ENCODE peak calls at places on chromosome 4, in five cellular contexts. R is HCT116, Y is endothelial cell of umbilical vein, P is K562, W is GM23338. I is an unnamed sample.

GRCh38 chr4:104589264-104589868 is 94.7 kb upstream of the CXXC4 start:
- DNase-seq in R (no peak), Y (no peak), P (no peak), W (no peak), I (no peak)

GRCh38 chr4:56414135-56414675 is 21.2 kb downstream of the PPAT start:
- DNase-seq in R (no peak), Y (no peak), P (no peak), W (peak), I (no peak)

GRCh38 chr4:10354225-10354624 is 103.0 kb downstream of the ZNF518B start:
- DNase-seq in R (no peak), Y (no peak), P (no peak), W (no peak), I (no peak)

GRCh38 chr4:40403079-40403478 is 67.9 kb downstream of the CHRNA9 start:
- DNase-seq in R (no peak), Y (no peak), P (no peak), W (no peak), I (no peak)

GRCh38 chr4:14862881-14863280 is 139.4 kb upstream of the CPEB2 start:
- DNase-seq in R (no peak), Y (no peak), P (peak), W (peak), I (no peak)

GRCh38 chr4:16269742-16270522 is 43.7 kb upstream of the TAPT1 start:
- DNase-seq in R (no peak), Y (no peak), P (no peak), W (no peak), I (peak)

GRCh38 chr4:97367878-97368277 is 775.4 kb downstream of the STPG2 start:
- DNase-seq in R (peak), Y (peak), P (no peak), W (no peak), I (no peak)

GRCh38 chr4:72971572-72971971 is 97.9 kb downstream of the COX18 start:
- DNase-seq in R (no peak), Y (peak), P (peak), W (no peak), I (no peak)

GRCh38 chr4:87120411-87121162 is 99.8 kb downstream of the KLHL8 start:
- DNase-seq in R (no peak), Y (peak), P (no peak), W (no peak), I (no peak)

GRCh38 chr4:138175337-138175794 is 66.8 kb downstream of the SLC7A11 start:
- DNase-seq in R (no peak), Y (peak), P (no peak), W (no peak), I (no peak)

GRCh38 chr4:168636506-168637176 is 139.8 kb downstream of the PALLD start:
- DNase-seq in R (no peak), Y (peak), P (no peak), W (no peak), I (no peak)

GRCh38 chr4:148315049-148315448 is 127.2 kb downstream of the NR3C2 start:
- DNase-seq in R (no peak), Y (no peak), P (no peak), W (no peak), I (no peak)

GRCh38 chr4:123986268-123986798 is 589.7 kb downstream of the SPRY1 start:
- DNase-seq in R (no peak), Y (peak), P (no peak), W (no peak), I (no peak)

GRCh38 chr4:164956766-164957643 is 20.5 kb downstream of the TRIM61 start:
- DNase-seq in R (no peak), Y (peak), P (peak), W (peak), I (no peak)

GRCh38 chr4:54227261-54228063 is 1.6 kb upstream of the PDGFRA start:
- DNase-seq in R (no peak), Y (peak), P (no peak), W (peak), I (no peak)

GRCh38 chr4:2900701-2901100 is 57.1 kb downstream of the ADD1 start:
- DNase-seq in R (no peak), Y (no peak), P (no peak), W (no peak), I (no peak)

GRCh38 chr4:46389301-46389761 is 597 bp downstream of the GABRA2 start:
- DNase-seq in R (no peak), Y (no peak), P (no peak), W (peak), I (no peak)

GRCh38 chr4:176498857-176499256 is 179.1 kb downstream of the SPCS3 start:
- DNase-seq in R (no peak), Y (peak), P (no peak), W (no peak), I (no peak)

GRCh38 chr4:39104255-39104654 is 42.2 kb downstream of the KLHL5 start:
- DNase-seq in R (no peak), Y (no peak), P (no peak), W (no peak), I (no peak)

GRCh38 chr4:140153744-140154571 is at the start of gene MAML3:
- DNase-seq in R (peak), Y (peak), P (peak), W (peak), I (no peak)
- TF ChIP-seq EZH2 in R (no peak), Y (no peak), P (no peak), W (peak), I (no peak)

DNA sequence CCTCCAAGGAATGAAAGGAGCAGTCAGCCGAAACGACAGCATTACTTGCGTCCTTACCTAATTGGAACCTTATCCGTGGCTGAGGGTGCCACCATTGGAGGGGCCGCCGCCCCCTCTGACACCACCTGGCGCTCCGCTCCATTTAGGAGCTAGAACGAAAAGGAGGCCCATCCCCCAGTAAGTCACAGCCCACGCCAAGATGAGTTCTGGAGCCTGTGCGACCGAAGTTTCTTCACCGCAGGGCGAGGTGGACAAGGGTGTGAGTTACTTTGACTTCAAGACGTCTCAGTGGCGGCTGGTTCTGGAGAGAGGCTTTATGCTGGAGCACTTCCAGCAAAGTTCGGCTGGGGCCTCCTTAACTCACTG is 729 bp upstream of the IRF2 start:
- DNase-seq in R (no peak), Y (peak), P (peak), W (peak), I (no peak)
- TF ChIP-seq POLR2AphosphoS5 in R (no peak), Y (no peak), P (no peak), W (no peak), I (no peak)

GRCh38 chr4:4338632-4339031 is 48.3 kb upstream of the NSG1 start:
- DNase-seq in R (no peak), Y (no peak), P (no peak), W (no peak), I (no peak)
- H3K4me3 ChIP-seq in R (no peak), Y (no peak), P (no peak), W (no peak), I (no peak)

DNA sequence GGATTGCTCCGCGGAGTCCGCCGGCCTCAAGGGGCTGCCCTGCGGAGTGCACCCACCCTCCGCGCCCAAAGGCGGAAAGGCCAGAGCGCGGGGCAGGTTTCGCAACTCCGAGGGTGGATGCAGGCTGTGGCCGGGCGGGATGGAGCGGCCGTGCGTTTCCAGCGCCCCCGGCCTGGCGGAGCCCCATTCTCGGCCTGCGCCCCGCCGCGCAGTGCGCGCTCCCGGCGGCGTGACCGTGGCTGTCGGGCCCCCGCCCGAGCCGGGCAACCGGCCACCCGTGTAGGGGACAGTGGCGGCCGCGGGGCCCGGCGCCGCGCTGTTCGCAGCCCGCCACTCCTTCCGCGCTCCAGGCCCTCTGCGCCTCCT is 331 bp downstream of the SETD7 start:
- DNase-seq in R (no peak), Y (no peak), P (no peak), W (no peak), I (no peak)
- TF ChIP-seq EZH2 in R (no peak), Y (no peak), P (no peak), W (no peak), I (no peak)

GRCh38 chr4:78936989-78937388 is 2.2 kb downstream of the PAQR3 start:
- DNase-seq in R (no peak), Y (no peak), P (peak), W (peak), I (no peak)

GRCh38 chr4:78939667-78940008 is 400 bp upstream of the PAQR3 start:
- DNase-seq in R (no peak), Y (no peak), P (peak), W (no peak), I (no peak)

GRCh38 chr4:78938868-78939666 is at the start of gene PAQR3:
- DNase-seq in R (peak), Y (peak), P (peak), W (peak), I (peak)

GRCh38 chr4:78938474-78938867 is 767 bp downstream of the PAQR3 start:
- DNase-seq in R (no peak), Y (no peak), P (no peak), W (no peak), I (no peak)

DNA sequence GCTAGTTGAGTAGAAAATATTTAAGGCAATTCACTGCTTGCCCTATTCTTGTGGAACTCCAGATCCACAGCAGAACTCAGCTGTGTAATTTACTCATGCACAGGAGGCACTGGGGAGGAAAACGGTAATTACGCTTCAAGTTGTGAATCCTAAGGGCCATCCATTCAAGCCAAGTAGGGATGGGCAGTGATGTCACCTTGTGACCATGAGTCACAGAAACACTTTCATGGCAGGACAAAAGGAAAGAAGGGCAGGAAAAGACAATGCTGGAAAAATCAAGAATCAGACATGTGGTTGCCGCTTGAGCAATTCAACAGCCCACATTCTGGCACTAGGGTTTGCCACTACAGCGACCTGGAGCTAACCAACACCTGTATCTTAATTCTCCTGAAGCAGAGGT is 1.4 kb downstream of the PAQR3 start:
- DNase-seq in R (no peak), Y (no peak), P (no peak), W (no peak), I (no peak)
- TF ChIP-seq POLR2AphosphoS5 in R (no peak), Y (no peak), P (no peak), W (no peak), I (no peak)

DNA sequence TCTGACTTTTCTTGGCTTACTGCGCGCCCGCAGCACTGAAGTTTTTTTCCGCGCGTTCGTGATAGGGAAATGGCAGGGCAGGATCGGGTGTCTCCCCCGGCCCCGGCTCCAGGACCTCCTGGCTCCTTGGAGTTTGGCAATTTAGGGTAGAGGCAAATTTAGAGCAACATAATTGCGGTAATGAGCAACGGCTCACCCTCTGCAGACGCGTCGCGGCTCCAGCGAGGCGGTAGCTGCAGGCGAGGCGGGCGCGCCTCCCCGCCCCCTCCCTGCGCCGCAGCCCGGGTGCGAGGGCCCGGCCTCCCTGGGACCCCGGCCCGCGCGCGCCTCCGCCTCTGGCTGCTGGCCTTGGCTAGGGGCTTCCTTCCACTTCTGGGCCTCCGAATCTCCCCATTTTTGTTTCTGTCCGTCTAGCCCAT is 6.2 kb downstream of the MSX1 start:
- DNase-seq in R (no peak), Y (no peak), P (no peak), W (peak), I (no peak)
- H3K4me3 ChIP-seq in R (no peak), Y (no peak), P (no peak), W (peak), I (no peak)

DNA sequence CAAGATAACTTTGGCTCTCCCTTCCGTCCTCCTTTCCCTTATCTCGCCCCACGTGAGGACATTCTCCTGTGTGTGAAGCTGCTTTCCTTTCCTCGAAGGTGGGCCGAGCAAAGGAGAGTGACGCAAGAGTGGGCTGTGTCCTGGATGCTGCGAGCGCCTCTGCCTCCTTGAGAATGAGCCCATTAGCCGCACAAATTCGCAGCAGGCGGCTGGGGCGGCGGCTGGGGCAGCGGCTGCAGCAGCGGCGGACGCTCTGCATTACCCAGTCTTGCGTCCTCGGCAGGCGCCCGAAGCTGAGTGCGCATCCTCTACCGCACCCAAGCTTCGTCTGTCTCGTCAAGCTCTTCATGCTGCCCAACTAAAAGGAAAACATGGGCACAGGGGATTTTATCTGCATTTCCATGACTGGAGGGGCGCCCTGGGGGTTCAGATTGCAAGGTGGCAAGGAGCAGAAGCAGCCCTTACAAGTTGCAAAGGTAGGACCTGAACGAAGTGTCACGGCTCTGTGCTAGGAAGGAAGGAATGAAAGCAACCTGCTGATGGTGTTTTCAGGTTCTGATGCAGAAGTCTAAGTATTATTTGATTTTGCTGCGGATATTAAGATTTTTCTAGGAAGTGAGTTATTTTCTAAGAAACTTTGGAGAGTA is at the start of gene SYNPO2:
- DNase-seq in R (peak), Y (peak), P (peak), W (peak), I (no peak)
- TF ChIP-seq EZH2 in R (no peak), Y (no peak), P (no peak), W (no peak), I (no peak)

DNA sequence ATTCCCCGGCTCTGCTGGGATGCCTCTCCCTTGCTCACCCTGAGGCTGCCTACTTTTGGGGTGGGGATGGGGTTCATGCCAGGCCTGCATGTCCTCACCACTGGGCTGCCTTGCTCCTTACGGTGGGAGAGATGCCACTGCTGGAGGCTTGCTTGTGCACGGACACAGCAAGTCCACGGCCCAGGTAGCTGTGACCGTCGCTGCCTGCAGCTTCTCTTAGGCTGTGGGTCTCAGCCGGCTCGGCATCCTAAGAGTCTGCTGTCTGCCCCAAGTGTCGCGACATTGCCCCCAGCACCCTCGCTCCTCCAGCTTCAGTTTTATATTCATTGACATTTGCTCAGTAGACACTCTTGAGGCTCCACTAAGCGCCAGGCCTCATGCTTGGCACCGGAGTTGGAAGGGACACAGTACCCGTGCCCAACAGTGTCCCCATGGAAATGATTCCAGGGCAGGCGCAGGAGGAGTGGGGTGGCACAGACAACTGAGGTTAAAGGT is 58.3 kb downstream of the TBC1D14 start:
- DNase-seq in R (no peak), Y (no peak), P (no peak), W (no peak), I (no peak)
- TF ChIP-seq POLR2AphosphoS5 in R (no peak), Y (no peak), P (no peak), W (no peak), I (no peak)

GRCh38 chr4:152352215-152352614 is 183.7 kb downstream of the FBXW7 start:
- DNase-seq in R (no peak), Y (no peak), P (no peak), W (no peak), I (no peak)
- H3K4me3 ChIP-seq in R (peak), Y (peak), P (no peak), W (no peak), I (peak)

I was measured in SK-N-MC.